ENCODE peak calls at places on chromosome 9, in four cellular contexts. B is neural crest cell, Q is NCI-H69, W is NCI-H2081. T is an unnamed sample.

GRCh38 chr9:16406536-16407225 is 463.8 kb downstream of the BNC2 start:
- DNase-seq in Q (peak; percentile 87), B (no peak), W (no peak), T (no peak)

GRCh38 chr9:89874351-89875321 is 269.8 kb downstream of the GADD45G start:
- DNase-seq in B (no peak), Q (peak; percentile 88), W (peak; percentile 67), T (no peak)

GRCh38 chr9:31776471-31776870 is 608.0 kb upstream of the ACO1 start:
- DNase-seq in W (peak; percentile 99), Q (peak; percentile 97), B (no peak), T (no peak)

GRCh38 chr9:99732715-99733114 is 89.0 kb upstream of the NR4A3 start:
- DNase-seq in W (no peak), Q (no peak), B (no peak), T (no peak)

GRCh38 chr9:127578952-127579853 is 32.9 kb upstream of the STXBP1 start:
- DNase-seq in Q (peak; percentile 98), B (no peak), W (peak; percentile 92), T (peak; percentile 45)

GRCh38 chr9:4936823-4937222 is 48.2 kb upstream of the JAK2 start:
- DNase-seq in B (no peak), W (no peak), Q (no peak), T (no peak)

GRCh38 chr9:24602687-24603352 is 57.1 kb upstream of the IZUMO3 start:
- DNase-seq in B (no peak), Q (peak; percentile 28), W (no peak), T (no peak)

GRCh38 chr9:84851935-84852585 is 182.5 kb downstream of the NTRK2 start:
- DNase-seq in B (no peak), W (peak; percentile 90), Q (peak; percentile 99), T (peak; percentile 83)

GRCh38 chr9:965497-965896 is 11.0 kb upstream of the DMRT3 start:
- DNase-seq in Q (no peak), W (no peak), B (no peak), T (no peak)

GRCh38 chr9:135447126-135447525 is 32.5 kb upstream of the PPP1R26 start:
- DNase-seq in Q (no peak), B (no peak), W (no peak), T (no peak)

GRCh38 chr9:129609486-129610192 is 11.3 kb downstream of the C9orf50 start:
- DNase-seq in B (no peak), Q (peak; percentile 48), W (no peak), T (peak; percentile 71)

GRCh38 chr9:112166176-112167140 is 8.6 kb downstream of the SUSD1 start:
- DNase-seq in Q (peak; percentile 47), B (no peak), W (peak; percentile 10), T (peak; percentile 64)

GRCh38 chr9:93093449-93094293 is 2.3 kb upstream of the CARD19 start:
- DNase-seq in W (no peak), B (no peak), Q (peak; percentile 15), T (no peak)

GRCh38 chr9:13721481-13722235 is 442.2 kb upstream of the MPDZ start:
- DNase-seq in B (no peak), W (no peak), Q (no peak), T (no peak)

GRCh38 chr9:129415954-129416651 is 204.8 kb downstream of the C9orf50 start:
- DNase-seq in Q (peak; percentile 47), B (no peak), W (no peak), T (no peak)

GRCh38 chr9:110121170-110121569 is 86.8 kb downstream of the C9orf152 start:
- DNase-seq in Q (peak; percentile 48), B (no peak), W (no peak), T (no peak)

GRCh38 chr9:107213561-107214028 is 69.5 kb upstream of the RAD23B start:
- DNase-seq in W (no peak), Q (peak; percentile 56), B (no peak), T (no peak)

GRCh38 chr9:136098210-136098609 is 3.1 kb upstream of the NACC2 start:
- DNase-seq in Q (no peak), B (no peak), W (no peak), T (no peak)

GRCh38 chr9:86098793-86099694 is at the start of gene GOLM1:
- DNase-seq in Q (peak; percentile 92), B (peak; percentile 54), W (peak; percentile 78), T (peak; percentile 66)

GRCh38 chr9:127611796-127612790 is at the start of gene STXBP1:
- DNase-seq in W (peak; percentile 87), Q (peak; percentile 97), B (peak; percentile 81), T (peak; percentile 96)

GRCh38 chr9:88567870-88568269 is 32.9 kb downstream of the NXNL2 start:
- DNase-seq in B (no peak), W (no peak), Q (no peak), T (no peak)

T was measured in T47D.